ENCODE peak calls at places on chromosome 7, in six cellular contexts. B is cardiac muscle cell, O is WTC11, G is cardiac fibroblast, R is chondrocyte, A is thoracic aorta. J is an unnamed sample.

GRCh38 chr7:100583132-100584045 is 2.5 kb downstream of the LRCH4 start:
- DNase-seq in B (peak; percentile 81), O (no peak), G (peak; percentile 85), R (no peak), A (no peak), J (peak; percentile 59)

GRCh38 chr7:51620690-51621089 is 304.1 kb upstream of the COBL start:
- DNase-seq in B (no peak), O (peak; percentile 47), G (no peak), R (no peak), A (no peak), J (no peak)

GRCh38 chr7:80642871-80643270 is 4.4 kb downstream of the CD36 start:
- DNase-seq in B (no peak), O (no peak), G (no peak), R (no peak), A (no peak), J (no peak)

GRCh38 chr7:112987171-112987570 is 99.5 kb downstream of the GPR85 start:
- DNase-seq in B (no peak), O (no peak), G (no peak), R (no peak), A (no peak), J (no peak)

GRCh38 chr7:525740-526139 is 6.1 kb upstream of the PDGFA start:
- DNase-seq in B (no peak), O (no peak), G (no peak), R (no peak), A (no peak), J (no peak)

GRCh38 chr7:129664029-129665012 is 52.8 kb downstream of the NRF1 start:
- DNase-seq in B (peak; percentile 83), O (no peak), G (peak; percentile 85), R (no peak), A (no peak), J (peak; percentile 84)

GRCh38 chr7:32890553-32891045 is 961 bp downstream of the KBTBD2 start:
- DNase-seq in B (peak; percentile 81), O (no peak), G (peak; percentile 85), R (no peak), A (no peak), J (peak; percentile 70)

GRCh38 chr7:34066411-34066810 is 161.1 kb downstream of the BMPER start:
- DNase-seq in B (no peak), O (no peak), G (no peak), R (no peak), A (no peak), J (no peak)

GRCh38 chr7:129553861-129554530 is 51.7 kb downstream of the SMKR1 start:
- DNase-seq in B (no peak), O (no peak), G (no peak), R (no peak), A (no peak), J (peak; percentile 34)

GRCh38 chr7:143392875-143393266 is 11.7 kb downstream of the ZYX start:
- DNase-seq in B (peak; percentile 44), O (no peak), G (no peak), R (peak; percentile 44), A (no peak), J (no peak)

GRCh38 chr7:23542752-23543151 is 11.0 kb upstream of the TRA2A start:
- DNase-seq in B (no peak), O (no peak), G (no peak), R (no peak), A (no peak), J (no peak)

GRCh38 chr7:23545493-23545892 is 13.7 kb upstream of the TRA2A start:
- DNase-seq in B (no peak), O (no peak), G (no peak), R (no peak), A (no peak), J (no peak)

GRCh38 chr7:23547662-23548061 is 15.9 kb upstream of the TRA2A start:
- DNase-seq in B (no peak), O (no peak), G (no peak), R (no peak), A (no peak), J (no peak)

GRCh38 chr7:23544913-23545354 is 13.2 kb upstream of the TRA2A start:
- DNase-seq in B (peak; percentile 35), O (no peak), G (peak; percentile 43), R (no peak), A (no peak), J (peak; percentile 35)

GRCh38 chr7:23546897-23547572 is 15.3 kb upstream of the TRA2A start:
- DNase-seq in B (peak; percentile 95), O (peak; percentile 78), G (peak; percentile 95), R (no peak), A (no peak), J (peak; percentile 93)
- TF ChIP-seq CTCF in B (peak; percentile 89), O (peak; percentile 82), G (peak; percentile 90), R (peak; percentile 97), A (peak; percentile 91), J (peak; percentile 89)

DNA sequence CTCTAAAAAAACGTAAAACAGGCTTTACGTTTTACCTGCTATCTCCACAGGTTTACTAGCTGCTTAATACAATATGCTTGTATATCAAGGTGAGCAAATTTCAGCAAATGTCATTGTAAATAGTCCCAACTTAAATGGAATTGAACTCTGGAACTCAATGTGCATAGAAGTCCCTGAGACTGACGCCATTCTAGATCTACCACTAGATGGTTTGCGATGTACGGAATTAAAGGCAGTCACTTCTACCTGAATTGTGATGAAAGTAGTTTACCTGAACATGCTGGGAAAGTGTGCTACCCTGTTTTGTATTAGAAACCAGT is 837 bp upstream of the SNX13 start:
- DNase-seq in B (no peak), O (no peak), G (peak; percentile 3), R (no peak), A (no peak), J (peak; percentile 13)
- TF ChIP-seq CTCF in B (no peak), O (no peak), G (no peak), R (no peak), A (no peak), J (no peak)

GRCh38 chr7:150447966-150448788 is 2.3 kb upstream of the GIMAP8 start:
- DNase-seq in B (no peak), O (peak; percentile 26), G (no peak), R (no peak), A (no peak), J (no peak)
- TF ChIP-seq CTCF in B (no peak), O (no peak), G (no peak), R (no peak), A (no peak), J (no peak)

GRCh38 chr7:98168181-98168903 is 42.9 kb upstream of the BHLHA15 start:
- DNase-seq in B (peak; percentile 70), O (peak; percentile 72), G (peak; percentile 66), R (no peak), A (no peak), J (peak; percentile 66)
- TF ChIP-seq CTCF in B (peak; percentile 84), O (peak; percentile 67), G (peak; percentile 75), R (peak; percentile 98), A (peak; percentile 71), J (peak; percentile 79)

GRCh38 chr7:154888690-154889089 is 114.2 kb downstream of the PAXIP1 start:
- DNase-seq in B (no peak), O (no peak), G (no peak), R (no peak), A (no peak), J (no peak)

GRCh38 chr7:154886591-154886990 is 116.3 kb downstream of the PAXIP1 start:
- DNase-seq in B (no peak), O (no peak), G (no peak), R (no peak), A (no peak), J (no peak)

DNA sequence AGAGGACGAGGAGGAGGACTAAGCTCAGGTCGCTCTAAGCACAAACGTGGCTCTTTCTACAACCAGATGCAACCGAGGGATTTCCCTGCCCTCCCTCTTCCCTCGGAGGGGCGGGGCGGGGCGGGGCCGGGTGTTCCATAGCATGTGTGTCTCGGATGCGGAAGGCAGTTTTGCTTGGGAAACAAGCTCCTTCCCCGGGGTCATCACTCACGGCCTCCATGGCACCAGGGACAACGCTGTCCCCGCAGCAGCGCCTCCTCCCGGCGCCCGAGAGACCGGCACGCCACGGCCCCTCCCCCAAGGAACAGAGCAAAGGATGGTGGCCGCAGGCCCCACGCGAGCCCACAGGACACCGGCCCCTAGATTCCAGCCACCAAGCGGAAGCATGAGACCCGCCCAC is 110.5 kb downstream of the PAXIP1 start:
- DNase-seq in B (no peak), O (no peak), G (no peak), R (no peak), A (no peak), J (no peak)
- TF ChIP-seq CTCF in B (no peak), O (no peak), G (no peak), R (no peak), A (no peak), J (no peak)

GRCh38 chr7:23468721-23469149 is 1.6 kb downstream of the IGF2BP3 start:
- DNase-seq in B (no peak), O (no peak), G (no peak), R (no peak), A (no peak), J (no peak)
- TF ChIP-seq CTCF in B (no peak), O (no peak), G (no peak), R (no peak), A (no peak), J (peak; percentile 11)

GRCh38 chr7:1926908-1927306 is 256.8 kb downstream of the ELFN1 start:
- DNase-seq in B (no peak), O (no peak), G (no peak), R (no peak), A (no peak), J (no peak)

GRCh38 chr7:1924185-1924817 is 254.2 kb downstream of the ELFN1 start:
- DNase-seq in B (peak; percentile 67), O (no peak), G (peak; percentile 42), R (no peak), A (no peak), J (peak; percentile 43)

GRCh38 chr7:1925973-1926907 is 256.2 kb downstream of the ELFN1 start:
- DNase-seq in B (no peak), O (no peak), G (no peak), R (no peak), A (no peak), J (no peak)

GRCh38 chr7:1923409-1924053 is 253.5 kb downstream of the ELFN1 start:
- DNase-seq in B (no peak), O (no peak), G (no peak), R (no peak), A (no peak), J (no peak)

DNA sequence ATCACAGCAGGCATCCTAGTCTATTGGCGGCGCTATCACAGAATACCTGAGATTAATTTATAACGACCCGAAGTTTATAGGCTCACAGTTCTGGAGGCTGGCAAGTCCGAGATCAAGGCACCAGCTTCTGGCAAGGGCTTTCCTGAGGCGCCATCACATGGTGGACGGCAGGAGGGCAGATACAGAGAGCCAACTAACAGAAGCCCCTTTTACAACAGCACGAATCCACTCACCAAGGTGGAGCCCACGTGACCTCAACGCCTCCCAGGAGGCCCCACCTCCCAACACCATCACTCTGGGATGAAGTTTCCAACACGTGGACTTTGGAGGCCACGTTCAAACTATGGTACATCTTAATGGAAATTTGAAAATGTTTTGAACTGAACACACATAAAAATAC is 255.3 kb downstream of the ELFN1 start:
- DNase-seq in B (no peak), O (peak; percentile 36), G (no peak), R (no peak), A (no peak), J (no peak)
- TF ChIP-seq CTCF in B (peak; percentile 29), O (no peak), G (no peak), R (no peak), A (no peak), J (peak; percentile 32)